ENCODE peak calls at places on chromosome 4, in five cellular contexts. W, Q, E, V and S are unnamed samples. For H3K27me3, the result is how much of the 10 kb centered on the place peaks cover.

GRCh38 chr4:186845137-186845842 is 121.6 kb upstream of the FAT1 start:
- DNase-seq in W (peak), E (peak), Q (no peak), V (peak), S (peak)

GRCh38 chr4:18880850-18881249 is 859.3 kb upstream of the LCORL start:
- DNase-seq in E (no peak), Q (no peak), W (no peak), V (no peak), S (no peak)

GRCh38 chr4:13815231-13815630 is 187.7 kb upstream of the BOD1L1 start:
- DNase-seq in E (no peak), W (no peak), V (no peak), Q (no peak), S (no peak)

GRCh38 chr4:14862881-14863280 is 139.4 kb upstream of the CPEB2 start:
- DNase-seq in Q (no peak), W (no peak), E (no peak), V (no peak), S (peak)

GRCh38 chr4:162683659-162684370 is 482.9 kb downstream of the NAF1 start:
- DNase-seq in V (peak), E (no peak), W (peak), Q (no peak), S (no peak)

GRCh38 chr4:79958511-79959264 is 114.3 kb downstream of the ANTXR2 start:
- DNase-seq in V (no peak), Q (no peak), E (no peak), W (no peak), S (no peak)

GRCh38 chr4:17613761-17614415 is 553 bp upstream of the MED28 start:
- DNase-seq in W (peak), Q (peak), E (no peak), V (peak), S (peak)

GRCh38 chr4:39947415-39947814 is 30.3 kb downstream of the PDS5A start:
- DNase-seq in Q (no peak), E (no peak), V (no peak), W (no peak), S (no peak)

GRCh38 chr4:82823062-82823461 is 24.5 kb upstream of the SCD5 start:
- DNase-seq in E (no peak), V (peak), Q (no peak), W (no peak), S (peak)

GRCh38 chr4:78336093-78336943 is 215.3 kb upstream of the ANXA3 start:
- DNase-seq in V (peak), W (peak), Q (no peak), E (peak), S (peak)

GRCh38 chr4:138341739-138342415 is 99.7 kb upstream of the SLC7A11 start:
- DNase-seq in V (no peak), E (no peak), Q (no peak), W (no peak), S (no peak)

GRCh38 chr4:148881860-148882643 is 439.8 kb upstream of the NR3C2 start:
- DNase-seq in Q (peak), V (no peak), E (no peak), W (no peak), S (no peak)
- H3K4me2 ChIP-seq in Q (no peak), V (no peak), E (no peak), W (peak), S (no peak)

GRCh38 chr4:95141376-95141775 is 383.6 kb downstream of the BMPR1B start:
- DNase-seq in W (no peak), V (no peak), Q (no peak), E (no peak), S (peak)
- H3K27ac ChIP-seq in W (no peak), V (no peak), Q (no peak), E (no peak), S (no peak)

GRCh38 chr4:8868321-8869001 is 3.2 kb downstream of the HMX1 start:
- DNase-seq in E (no peak), W (no peak), V (no peak), Q (no peak), S (no peak)

GRCh38 chr4:8866828-8867623 is 4.6 kb downstream of the HMX1 start:
- DNase-seq in Q (no peak), E (no peak), V (no peak), W (no peak), S (no peak)

GRCh38 chr4:8865681-8866310 is 5.8 kb downstream of the HMX1 start:
- DNase-seq in E (no peak), V (no peak), Q (no peak), W (no peak), S (no peak)

GRCh38 chr4:8869002-8869878 is 2.4 kb downstream of the HMX1 start:
- DNase-seq in W (no peak), E (no peak), V (no peak), Q (no peak), S (no peak)

GRCh38 chr4:8867624-8868320 is 3.9 kb downstream of the HMX1 start:
- DNase-seq in Q (no peak), V (no peak), W (no peak), E (no peak), S (no peak)
- H3K27me3 ChIP-seq in Q (half or more), V (half or more), W (half or more), E (half or more), S (under half)

GRCh38 chr4:169208090-169208455 is 62.7 kb downstream of the SH3RF1 start:
- DNase-seq in Q (peak), E (no peak), W (no peak), V (no peak), S (no peak)
- H3K4me2 ChIP-seq in Q (peak), E (no peak), W (no peak), V (peak), S (peak)

GRCh38 chr4:142405021-142405991 is 440.8 kb downstream of the INPP4B start:
- DNase-seq in E (peak), V (peak), Q (peak), W (peak), S (peak)
- H3K27ac ChIP-seq in E (peak), V (peak), Q (peak), W (peak), S (peak)

DNA sequence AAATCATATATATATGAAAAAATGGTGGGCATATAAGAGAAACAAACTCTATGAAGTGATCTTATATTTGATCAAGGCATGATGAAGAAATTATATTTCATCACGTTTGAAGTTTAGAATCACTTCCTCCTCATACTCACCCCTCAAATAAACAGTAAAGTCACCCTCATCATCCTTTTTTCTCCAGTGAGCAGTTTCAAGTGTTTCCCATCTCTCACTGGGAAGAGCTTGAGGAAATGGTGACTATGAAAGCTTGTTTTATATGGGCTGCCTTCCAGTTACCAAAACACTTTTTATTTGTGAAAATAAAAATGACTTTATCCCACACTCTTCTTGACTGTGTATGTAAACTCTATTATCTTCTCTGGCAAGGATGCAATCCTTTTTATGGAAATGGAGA is 16.8 kb downstream of the PDLIM3 start:
- DNase-seq in W (no peak), Q (no peak), V (no peak), E (no peak), S (no peak)
- H3K27me3 ChIP-seq in W (under half), Q (under half), V (under half), E (under half), S (under half)

GRCh38 chr4:168741281-168742173 is 244.7 kb downstream of the PALLD start:
- DNase-seq in V (no peak), E (no peak), W (no peak), Q (no peak), S (no peak)

GRCh38 chr4:168743131-168743530 is 246.3 kb downstream of the PALLD start:
- DNase-seq in W (no peak), E (no peak), V (no peak), Q (no peak), S (no peak)

GRCh38 chr4:168740686-168741085 is 243.8 kb downstream of the PALLD start:
- DNase-seq in V (no peak), Q (no peak), E (no peak), W (no peak), S (no peak)

GRCh38 chr4:168743576-168743975 is 246.7 kb downstream of the PALLD start:
- DNase-seq in W (no peak), E (no peak), V (no peak), Q (no peak), S (no peak)

GRCh38 chr4:168744021-168744420 is 247.2 kb downstream of the PALLD start:
- DNase-seq in E (no peak), W (peak), V (no peak), Q (no peak), S (no peak)
- H3K4me2 ChIP-seq in E (no peak), W (peak), V (peak), Q (no peak), S (no peak)

GRCh38 chr4:145501051-145501660 is 19.5 kb downstream of the SMAD1 start:
- DNase-seq in W (no peak), E (no peak), Q (no peak), V (no peak), S (no peak)
- H3K27ac ChIP-seq in W (no peak), E (no peak), Q (no peak), V (no peak), S (no peak)

GRCh38 chr4:8866421-8866820 is 5.2 kb downstream of the HMX1 start:
- DNase-seq in W (no peak), Q (no peak), E (no peak), V (no peak), S (no peak)
- H3K27me3 ChIP-seq in W (half or more), Q (half or more), E (half or more), V (half or more), S (under half)

GRCh38 chr4:88107406-88108107 is 50.9 kb downstream of the ABCG2 start:
- DNase-seq in Q (no peak), W (peak), V (peak), E (no peak), S (no peak)
- H3K4me2 ChIP-seq in Q (no peak), W (no peak), V (no peak), E (no peak), S (no peak)